ENCODE peak calls at places on chromosomes 12 and 14, in four cellular contexts. D, U, W and Q are unnamed samples.

GRCh38 chr14:67461341-67461985 is 27.1 kb downstream of the TMEM229B start:
- DNase-seq in W (no peak), U (no peak), D (no peak), Q (no peak)

GRCh38 chr12:74624206-74624605 is 86.6 kb downstream of the ATXN7L3B start:
- DNase-seq in D (no peak), W (no peak), U (no peak), Q (no peak)

GRCh38 chr14:72555609-72556000 is 338.3 kb downstream of the DPF3 start:
- DNase-seq in W (no peak), D (no peak), U (no peak), Q (no peak)

GRCh38 chr14:91727121-91727520 is 4.8 kb downstream of the CATSPERB start:
- DNase-seq in D (no peak), W (no peak), U (no peak), Q (no peak)

GRCh38 chr14:35534884-35535793 is 1.2 kb downstream of the INSM2 start:
- DNase-seq in W (peak), D (peak), U (peak), Q (peak)

GRCh38 chr12:107079172-107080011 is 14.0 kb downstream of the CRY1 start:
- DNase-seq in D (no peak), W (no peak), U (no peak), Q (no peak)

GRCh38 chr12:66453111-66453510 is 150.8 kb downstream of the HELB start:
- DNase-seq in W (no peak), D (no peak), U (no peak), Q (no peak)

GRCh38 chr14:41062826-41063225 is 543.9 kb upstream of the LRFN5 start:
- DNase-seq in D (no peak), W (no peak), U (no peak), Q (no peak)

GRCh38 chr12:53279888-53280498 is 11.9 kb downstream of the ESPL1 start:
- DNase-seq in W (no peak), D (no peak), U (no peak), Q (no peak)

GRCh38 chr12:109777544-109777943 is 55.7 kb downstream of the TRPV4 start:
- DNase-seq in W (peak), U (no peak), D (no peak), Q (no peak)